ENCODE peak calls at places on chromosomes 12 and 14, in seven cellular contexts. N is WTC11; Z is Right ventricle myocardium superior; T is psoas muscle; C is activated T-cell treated with anti-CD3 and anti-CD28 coated beads, Interleukin-2, amount 50 U/mL, for 4 hours; Q is activated CD8-positive, alpha-beta memory T cell treated with anti-CD3 and anti-CD28 coated beads, Interleukin-2, amount 50 U/mL, for 4 hours; U is nucleus accumbens. M is an unnamed sample.

GRCh38 chr14:89337912-89338311 is 79.1 kb downstream of the FOXN3 start:
- DNase-seq in T (peak; percentile 65), Z (peak; percentile 57), U (no peak), Q (no peak), C (no peak), N (no peak), M (no peak)

GRCh38 chr12:54021432-54022013 is 6.7 kb upstream of the HOXC6 start:
- DNase-seq in C (no peak), Q (no peak), T (peak; percentile 85), Z (no peak), U (no peak), N (peak; percentile 79), M (no peak)

GRCh38 chr14:58151264-58151700 is 731 bp downstream of the ARMH4 start:
- DNase-seq in Z (no peak), U (peak; percentile 53), C (no peak), N (peak; percentile 33), T (no peak), Q (no peak), M (no peak)

GRCh38 chr12:89353188-89353822 is 1.0 kb upstream of the DUSP6 start:
- DNase-seq in T (peak; percentile 79), U (peak; percentile 63), N (peak; percentile 82), C (peak; percentile 18), Q (peak; percentile 26), Z (peak; percentile 85), M (peak; percentile 83)

GRCh38 chr12:33669349-33669748 is 229.7 kb upstream of the SYT10 start:
- DNase-seq in T (no peak), N (no peak), U (no peak), Z (no peak), Q (no peak), C (no peak), M (no peak)

GRCh38 chr14:72401632-72402428 is 469.6 kb downstream of the RGS6 start:
- DNase-seq in C (no peak), N (no peak), T (no peak), U (no peak), Z (no peak), Q (peak; percentile 26), M (no peak)

GRCh38 chr14:53327716-53328115 is 174.6 kb upstream of the DDHD1 start:
- DNase-seq in T (no peak), C (no peak), N (no peak), U (no peak), Q (no peak), Z (no peak), M (no peak)

GRCh38 chr14:103436533-103436932 is 51.3 kb downstream of the MARK3 start:
- DNase-seq in T (no peak), Q (no peak), C (no peak), U (no peak), N (no peak), Z (no peak), M (no peak)

GRCh38 chr12:6034596-6034995 is 89.5 kb upstream of the ANO2 start:
- DNase-seq in Q (no peak), U (no peak), N (no peak), T (no peak), C (no peak), Z (no peak), M (no peak)

GRCh38 chr12:65532744-65533143 is 254.3 kb downstream of the MSRB3 start:
- DNase-seq in U (no peak), Z (no peak), Q (no peak), T (no peak), N (no peak), C (no peak), M (no peak)

GRCh38 chr12:131677699-131678098 is 33.2 kb upstream of the SFSWAP start:
- DNase-seq in N (no peak), Q (no peak), C (no peak), T (no peak), Z (no peak), U (no peak), M (no peak)

GRCh38 chr14:55731881-55732498 is 152.0 kb downstream of the KTN1 start:
- DNase-seq in Q (peak; percentile 53), Z (no peak), N (peak; percentile 59), C (peak; percentile 44), T (no peak), U (no peak), M (peak; percentile 44)

GRCh38 chr14:71931492-71932228 is 569 bp upstream of the RGS6 start:
- DNase-seq in U (peak; percentile 18), Q (no peak), N (no peak), Z (peak; percentile 53), T (peak; percentile 43), C (no peak), M (peak; percentile 52)

GRCh38 chr12:62659457-62660295 is 193.1 kb downstream of the MON2 start:
- DNase-seq in Z (no peak), Q (no peak), N (no peak), C (no peak), U (no peak), T (no peak), M (no peak)

GRCh38 chr12:5200276-5201087 is 156.8 kb downstream of the KCNA5 start:
- DNase-seq in U (no peak), T (peak; percentile 74), Q (no peak), C (no peak), Z (peak; percentile 72), N (peak; percentile 90), M (no peak)

GRCh38 chr12:7344831-7345230 is 41.0 kb downstream of the ACSM4 start:
- DNase-seq in Z (no peak), U (no peak), C (no peak), N (no peak), Q (no peak), T (no peak), M (no peak)

GRCh38 chr14:70981005-70981952 is 74.0 kb downstream of the PCNX1 start:
- DNase-seq in C (no peak), N (no peak), T (no peak), Z (no peak), Q (no peak), U (no peak), M (no peak)

GRCh38 chr12:105032703-105033357 is 46.7 kb downstream of the NOPCHAP1 start:
- DNase-seq in Q (no peak), Z (no peak), U (no peak), C (no peak), N (no peak), T (no peak), M (no peak)

GRCh38 chr12:750356-751191 is 1.8 kb upstream of the WNK1 start:
- DNase-seq in T (no peak), C (no peak), U (no peak), Q (no peak), N (no peak), Z (no peak), M (no peak)

GRCh38 chr12:55736780-55737580 is 5.9 kb upstream of the GDF11 start:
- DNase-seq in U (peak; percentile 43), C (peak; percentile 49), Q (peak; percentile 60), N (peak; percentile 94), Z (peak; percentile 82), T (peak; percentile 78), M (peak; percentile 47)

GRCh38 chr14:101254805-101255764 is 306.2 kb upstream of the DIO3 start:
- DNase-seq in Z (peak; percentile 57), C (no peak), Q (no peak), U (no peak), N (no peak), T (no peak), M (no peak)

GRCh38 chr14:105398726-105399440 is 545 bp downstream of the TEX22 start:
- DNase-seq in Q (no peak), T (no peak), C (no peak), Z (no peak), N (no peak), U (no peak), M (peak; percentile 34)

GRCh38 chr12:131242741-131243496 is 289.2 kb downstream of the ADGRD1 start:
- DNase-seq in T (no peak), Z (no peak), C (no peak), N (peak; percentile 41), Q (no peak), U (no peak), M (no peak)

GRCh38 chr12:15220961-15221885 is at the start of gene RERG:
- DNase-seq in C (peak; percentile 65), Z (peak; percentile 87), T (peak; percentile 90), N (peak; percentile 89), Q (peak; percentile 75), U (peak; percentile 74), M (peak; percentile 67)

GRCh38 chr12:63804746-63805145 is 25.0 kb downstream of the RXYLT1 start:
- DNase-seq in C (no peak), Q (no peak), N (no peak), Z (no peak), T (no peak), U (no peak), M (no peak)

GRCh38 chr14:68790656-68791077 is 2.2 kb downstream of the ZFP36L1 start:
- DNase-seq in U (no peak), Q (peak; percentile 70), N (no peak), C (peak; percentile 58), T (no peak), Z (no peak), M (no peak)

GRCh38 chr12:47652491-47653234 is 53.2 kb downstream of the RPAP3 start:
- DNase-seq in C (no peak), T (no peak), Z (peak; percentile 31), Q (no peak), U (peak; percentile 3), N (no peak), M (no peak)